ENCODE peak calls at places on chromosome 21, in ten cellular contexts. Q is right cardiac atrium; P is glutamatergic neuron; G is coronary artery; O is esophagus squamous epithelium; M is CD4-positive, alpha-beta memory T cell; R is effector CD4-positive, alpha-beta T cell; C is stimulated activated CD4-positive, alpha-beta T cell treated with anti-CD3 and anti-CD28 coated beads, Interleukin-2, amount 100 ng/mL, for 48 hours; X is ACHN; T is A549. S is an unnamed sample.

GRCh38 chr21:41579692-41580091 is 71.7 kb upstream of the TMPRSS2 start:
- DNase-seq in M (no peak), P (no peak), C (no peak), R (no peak), X (no peak), O (no peak), T (no peak), G (no peak), Q (no peak), S (no peak)

GRCh38 chr21:29245104-29245643 is 53.5 kb upstream of the BACH1 start:
- DNase-seq in G (no peak), M (no peak), Q (no peak), P (no peak), R (no peak), T (no peak), C (peak), X (no peak), O (no peak), S (no peak)

GRCh38 chr21:42590431-42591131 is 62.8 kb upstream of the PDE9A start:
- DNase-seq in G (no peak), O (no peak), X (no peak), C (no peak), M (no peak), Q (no peak), T (no peak), R (no peak), P (no peak), S (no peak)

GRCh38 chr21:45223236-45223992 is 64.3 kb downstream of the POFUT2 start:
- DNase-seq in G (no peak), R (no peak), M (no peak), Q (no peak), T (no peak), O (no peak), C (no peak), X (no peak), P (no peak), S (no peak)

GRCh38 chr21:38773108-38774061 is 32.3 kb upstream of the ETS2 start:
- DNase-seq in G (no peak), Q (peak), M (no peak), R (no peak), C (no peak), P (no peak), T (peak), O (no peak), X (peak), S (peak)

GRCh38 chr21:33273044-33273443 is 6.9 kb downstream of the IL10RB start:
- DNase-seq in T (no peak), C (no peak), Q (no peak), X (no peak), M (no peak), O (no peak), R (no peak), G (no peak), P (no peak), S (peak)

GRCh38 chr21:36408568-36408967 is 23.4 kb downstream of the CHAF1B start:
- DNase-seq in T (no peak), P (no peak), G (no peak), Q (no peak), R (no peak), M (no peak), O (no peak), C (no peak), X (no peak), S (no peak)

GRCh38 chr21:36209626-36210171 is 53.1 kb downstream of the DOP1B start:
- DNase-seq in O (no peak), X (peak), R (peak), M (peak), Q (no peak), P (no peak), G (no peak), C (peak), T (peak), S (peak)

GRCh38 chr21:33380483-33380998 is 22.7 kb upstream of the IFNGR2 start:
- DNase-seq in C (peak), M (peak), Q (peak), X (peak), G (peak), T (peak), R (peak), P (no peak), O (peak), S (peak)

GRCh38 chr21:25682382-25682781 is 43.3 kb downstream of the JAM2 start:
- DNase-seq in Q (no peak), C (no peak), T (no peak), G (no peak), R (no peak), O (no peak), X (no peak), M (no peak), P (no peak), S (no peak)

GRCh38 chr21:44793269-44794030 is 8.2 kb downstream of the UBE2G2 start:
- DNase-seq in O (no peak), R (peak), M (peak), X (peak), G (peak), Q (no peak), P (peak), T (peak), C (peak), S (peak)